ENCODE peak calls at places on chromosomes 5 and 9, in eight cellular contexts. One of them, this sample, is unnamed. For H3K27me3, the result is how much of the 10 kb centered on the place peaks cover.

GRCh38 chr5:153818626-153819025 is 220.1 kb downstream of the FAM114A2 start:
- DNase-seq in effector memory CD4-positive, alpha-beta T cell: no peak
- DNase-seq in K562: no peak
- DNase-seq in thoracic aorta: no peak
- DNase-seq in stomach: no peak
- DNase-seq in mesenchymal stem cell: peak
- DNase-seq in HCT116: no peak
- DNase-seq in esophagus squamous epithelium: no peak
- DNase-seq in this sample: no peak

GRCh38 chr5:33824516-33825195 is 67.1 kb downstream of the ADAMTS12 start:
- DNase-seq in stomach: no peak
- DNase-seq in thoracic aorta: no peak
- DNase-seq in HCT116: no peak
- DNase-seq in esophagus squamous epithelium: no peak
- DNase-seq in effector memory CD4-positive, alpha-beta T cell: no peak
- DNase-seq in K562: no peak
- DNase-seq in mesenchymal stem cell: peak
- DNase-seq in this sample: no peak

GRCh38 chr5:68054625-68055024 is 160.9 kb upstream of the PIK3R1 start:
- DNase-seq in HCT116: no peak
- DNase-seq in K562: no peak
- DNase-seq in effector memory CD4-positive, alpha-beta T cell: no peak
- DNase-seq in thoracic aorta: no peak
- DNase-seq in mesenchymal stem cell: no peak
- DNase-seq in esophagus squamous epithelium: no peak
- DNase-seq in stomach: peak
- DNase-seq in this sample: no peak

GRCh38 chr5:95870105-95870672 is 47.7 kb upstream of the GLRX start:
- DNase-seq in thoracic aorta: no peak
- DNase-seq in esophagus squamous epithelium: no peak
- DNase-seq in stomach: no peak
- DNase-seq in K562: no peak
- DNase-seq in mesenchymal stem cell: peak
- DNase-seq in effector memory CD4-positive, alpha-beta T cell: no peak
- DNase-seq in HCT116: no peak
- DNase-seq in this sample: no peak

GRCh38 chr5:21070871-21071270 is 1082.9 kb upstream of the CDH18 start:
- DNase-seq in mesenchymal stem cell: no peak
- DNase-seq in K562: no peak
- DNase-seq in thoracic aorta: no peak
- DNase-seq in esophagus squamous epithelium: no peak
- DNase-seq in stomach: no peak
- DNase-seq in HCT116: no peak
- DNase-seq in effector memory CD4-positive, alpha-beta T cell: no peak
- DNase-seq in this sample: no peak

GRCh38 chr5:53643445-53643844 is 83.0 kb downstream of the NDUFS4 start:
- DNase-seq in thoracic aorta: no peak
- DNase-seq in mesenchymal stem cell: no peak
- DNase-seq in stomach: no peak
- DNase-seq in esophagus squamous epithelium: no peak
- DNase-seq in effector memory CD4-positive, alpha-beta T cell: no peak
- DNase-seq in HCT116: no peak
- DNase-seq in K562: no peak
- DNase-seq in this sample: no peak

GRCh38 chr9:111897831-111898144 is 1.2 kb downstream of the UGCG start:
- DNase-seq in K562: no peak
- DNase-seq in esophagus squamous epithelium: no peak
- DNase-seq in effector memory CD4-positive, alpha-beta T cell: no peak
- DNase-seq in stomach: no peak
- DNase-seq in thoracic aorta: no peak
- DNase-seq in mesenchymal stem cell: no peak
- DNase-seq in HCT116: peak
- DNase-seq in this sample: no peak

GRCh38 chr5:150270546-150271295 is 18.9 kb downstream of the CAMK2A start:
- DNase-seq in thoracic aorta: no peak
- DNase-seq in HCT116: no peak
- DNase-seq in K562: no peak
- DNase-seq in mesenchymal stem cell: no peak
- DNase-seq in esophagus squamous epithelium: no peak
- DNase-seq in effector memory CD4-positive, alpha-beta T cell: no peak
- DNase-seq in stomach: no peak
- DNase-seq in this sample: no peak

GRCh38 chr9:117435630-117436261 is 20.9 kb upstream of the ASTN2 start:
- DNase-seq in esophagus squamous epithelium: no peak
- DNase-seq in HCT116: no peak
- DNase-seq in K562: no peak
- DNase-seq in mesenchymal stem cell: no peak
- DNase-seq in thoracic aorta: no peak
- DNase-seq in effector memory CD4-positive, alpha-beta T cell: no peak
- DNase-seq in stomach: no peak
- DNase-seq in this sample: no peak

GRCh38 chr5:56405536-56405935 is 172.4 kb upstream of the ANKRD55 start:
- DNase-seq in mesenchymal stem cell: no peak
- DNase-seq in thoracic aorta: no peak
- DNase-seq in stomach: no peak
- DNase-seq in esophagus squamous epithelium: no peak
- DNase-seq in effector memory CD4-positive, alpha-beta T cell: no peak
- DNase-seq in HCT116: no peak
- DNase-seq in K562: no peak
- DNase-seq in this sample: no peak

GRCh38 chr5:113256671-113257452 is 177.9 kb downstream of the TSSK1B start:
- DNase-seq in effector memory CD4-positive, alpha-beta T cell: no peak
- DNase-seq in esophagus squamous epithelium: no peak
- DNase-seq in thoracic aorta: no peak
- DNase-seq in mesenchymal stem cell: no peak
- DNase-seq in K562: no peak
- DNase-seq in HCT116: no peak
- DNase-seq in stomach: no peak
- DNase-seq in this sample: no peak

GRCh38 chr9:20043035-20043434 is 254.2 kb upstream of the SLC24A2 start:
- DNase-seq in effector memory CD4-positive, alpha-beta T cell: no peak
- DNase-seq in stomach: no peak
- DNase-seq in HCT116: no peak
- DNase-seq in mesenchymal stem cell: no peak
- DNase-seq in K562: no peak
- DNase-seq in thoracic aorta: no peak
- DNase-seq in esophagus squamous epithelium: no peak
- DNase-seq in this sample: no peak

GRCh38 chr5:138651767-138652117 is 76.5 kb upstream of the HSPA9 start:
- DNase-seq in effector memory CD4-positive, alpha-beta T cell: no peak
- DNase-seq in mesenchymal stem cell: no peak
- DNase-seq in thoracic aorta: no peak
- DNase-seq in HCT116: no peak
- DNase-seq in K562: no peak
- DNase-seq in stomach: no peak
- DNase-seq in esophagus squamous epithelium: no peak
- DNase-seq in this sample: no peak

GRCh38 chr5:81425569-81425968 is 31.6 kb upstream of the ACOT12 start:
- DNase-seq in esophagus squamous epithelium: no peak
- DNase-seq in effector memory CD4-positive, alpha-beta T cell: no peak
- DNase-seq in HCT116: peak
- DNase-seq in stomach: no peak
- DNase-seq in thoracic aorta: no peak
- DNase-seq in mesenchymal stem cell: peak
- DNase-seq in K562: peak
- DNase-seq in this sample: no peak

GRCh38 chr5:81424728-81425127 is 30.8 kb upstream of the ACOT12 start:
- DNase-seq in mesenchymal stem cell: no peak
- DNase-seq in HCT116: no peak
- DNase-seq in effector memory CD4-positive, alpha-beta T cell: no peak
- DNase-seq in stomach: no peak
- DNase-seq in thoracic aorta: no peak
- DNase-seq in esophagus squamous epithelium: no peak
- DNase-seq in K562: no peak
- DNase-seq in this sample: no peak

GRCh38 chr5:81428446-81428845 is 34.5 kb upstream of the ACOT12 start:
- DNase-seq in stomach: no peak
- DNase-seq in effector memory CD4-positive, alpha-beta T cell: no peak
- DNase-seq in thoracic aorta: no peak
- DNase-seq in HCT116: no peak
- DNase-seq in esophagus squamous epithelium: no peak
- DNase-seq in K562: no peak
- DNase-seq in mesenchymal stem cell: peak
- DNase-seq in this sample: no peak

GRCh38 chr5:81427566-81427965 is 33.6 kb upstream of the ACOT12 start:
- DNase-seq in stomach: no peak
- DNase-seq in mesenchymal stem cell: no peak
- DNase-seq in HCT116: no peak
- DNase-seq in effector memory CD4-positive, alpha-beta T cell: no peak
- DNase-seq in K562: no peak
- DNase-seq in thoracic aorta: no peak
- DNase-seq in esophagus squamous epithelium: no peak
- DNase-seq in this sample: no peak

DNA sequence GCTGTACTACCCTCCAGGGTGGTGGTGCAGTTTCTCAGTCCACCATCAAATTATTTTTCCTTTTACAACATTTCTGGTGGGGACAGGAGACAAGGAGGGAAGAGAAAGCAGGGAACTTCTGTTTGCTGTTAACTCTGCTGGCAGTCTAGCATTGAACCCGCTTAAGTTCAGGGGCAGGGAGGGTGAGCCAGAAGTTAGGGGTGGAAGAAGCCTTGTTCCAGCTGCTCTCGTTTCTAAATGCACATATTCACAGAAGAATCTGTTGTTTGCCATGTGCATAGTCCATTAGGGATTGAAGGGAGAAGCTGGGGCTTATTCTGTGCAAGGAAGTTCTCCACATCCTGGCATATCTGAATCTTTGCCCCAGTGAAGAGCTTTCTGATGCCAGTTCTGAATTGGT is 32.4 kb upstream of the ACOT12 start:
- DNase-seq in thoracic aorta: no peak
- DNase-seq in stomach: no peak
- DNase-seq in K562: no peak
- DNase-seq in HCT116: no peak
- DNase-seq in effector memory CD4-positive, alpha-beta T cell: no peak
- DNase-seq in mesenchymal stem cell: no peak
- DNase-seq in esophagus squamous epithelium: no peak
- DNase-seq in this sample: no peak
- H3K27me3 ChIP-seq in thoracic aorta: under half
- H3K27me3 ChIP-seq in stomach: under half
- H3K27me3 ChIP-seq in K562: under half
- H3K27me3 ChIP-seq in HCT116: under half
- H3K27me3 ChIP-seq in effector memory CD4-positive, alpha-beta T cell: under half
- H3K27me3 ChIP-seq in mesenchymal stem cell: under half
- H3K27me3 ChIP-seq in esophagus squamous epithelium: under half
- H3K27me3 ChIP-seq in this sample: under half

GRCh38 chr5:140109050-140109817 is 4.7 kb upstream of the PURA start:
- DNase-seq in HCT116: no peak
- DNase-seq in mesenchymal stem cell: peak
- DNase-seq in thoracic aorta: no peak
- DNase-seq in esophagus squamous epithelium: no peak
- DNase-seq in K562: no peak
- DNase-seq in stomach: no peak
- DNase-seq in effector memory CD4-positive, alpha-beta T cell: no peak
- DNase-seq in this sample: no peak
- H3K4me3 ChIP-seq in HCT116: peak
- H3K4me3 ChIP-seq in mesenchymal stem cell: no peak
- H3K4me3 ChIP-seq in thoracic aorta: peak
- H3K4me3 ChIP-seq in esophagus squamous epithelium: peak
- H3K4me3 ChIP-seq in K562: peak
- H3K4me3 ChIP-seq in stomach: peak
- H3K4me3 ChIP-seq in effector memory CD4-positive, alpha-beta T cell: peak
- H3K4me3 ChIP-seq in this sample: peak

GRCh38 chr5:51389326-51389581 is 6.0 kb downstream of the ISL1 start:
- DNase-seq in esophagus squamous epithelium: no peak
- DNase-seq in thoracic aorta: no peak
- DNase-seq in HCT116: no peak
- DNase-seq in mesenchymal stem cell: no peak
- DNase-seq in K562: no peak
- DNase-seq in effector memory CD4-positive, alpha-beta T cell: no peak
- DNase-seq in stomach: no peak
- DNase-seq in this sample: no peak

GRCh38 chr5:51387854-51388320 is 4.6 kb downstream of the ISL1 start:
- DNase-seq in mesenchymal stem cell: no peak
- DNase-seq in esophagus squamous epithelium: no peak
- DNase-seq in effector memory CD4-positive, alpha-beta T cell: no peak
- DNase-seq in stomach: peak
- DNase-seq in HCT116: no peak
- DNase-seq in K562: no peak
- DNase-seq in thoracic aorta: no peak
- DNase-seq in this sample: no peak

GRCh38 chr5:51389582-51390463 is 6.6 kb downstream of the ISL1 start:
- DNase-seq in esophagus squamous epithelium: no peak
- DNase-seq in HCT116: no peak
- DNase-seq in stomach: no peak
- DNase-seq in effector memory CD4-positive, alpha-beta T cell: no peak
- DNase-seq in thoracic aorta: no peak
- DNase-seq in mesenchymal stem cell: peak
- DNase-seq in K562: no peak
- DNase-seq in this sample: peak

GRCh38 chr5:51386916-51387853 is 3.9 kb downstream of the ISL1 start:
- DNase-seq in HCT116: no peak
- DNase-seq in K562: no peak
- DNase-seq in stomach: peak
- DNase-seq in thoracic aorta: no peak
- DNase-seq in mesenchymal stem cell: peak
- DNase-seq in effector memory CD4-positive, alpha-beta T cell: no peak
- DNase-seq in esophagus squamous epithelium: no peak
- DNase-seq in this sample: peak

GRCh38 chr5:51388488-51389325 is 5.5 kb downstream of the ISL1 start:
- DNase-seq in stomach: no peak
- DNase-seq in thoracic aorta: no peak
- DNase-seq in effector memory CD4-positive, alpha-beta T cell: no peak
- DNase-seq in HCT116: no peak
- DNase-seq in esophagus squamous epithelium: no peak
- DNase-seq in K562: no peak
- DNase-seq in mesenchymal stem cell: peak
- DNase-seq in this sample: no peak
- H3K27me3 ChIP-seq in stomach: under half
- H3K27me3 ChIP-seq in thoracic aorta: under half
- H3K27me3 ChIP-seq in effector memory CD4-positive, alpha-beta T cell: under half
- H3K27me3 ChIP-seq in HCT116: under half
- H3K27me3 ChIP-seq in esophagus squamous epithelium: under half
- H3K27me3 ChIP-seq in K562: under half
- H3K27me3 ChIP-seq in mesenchymal stem cell: half or more
- H3K27me3 ChIP-seq in this sample: half or more

GRCh38 chr9:95057121-95057520 is 260.4 kb downstream of the FANCC start:
- DNase-seq in effector memory CD4-positive, alpha-beta T cell: no peak
- DNase-seq in esophagus squamous epithelium: no peak
- DNase-seq in thoracic aorta: no peak
- DNase-seq in mesenchymal stem cell: peak
- DNase-seq in stomach: no peak
- DNase-seq in K562: no peak
- DNase-seq in HCT116: no peak
- DNase-seq in this sample: no peak

GRCh38 chr9:95055851-95056551 is 261.5 kb downstream of the FANCC start:
- DNase-seq in K562: no peak
- DNase-seq in effector memory CD4-positive, alpha-beta T cell: no peak
- DNase-seq in esophagus squamous epithelium: no peak
- DNase-seq in stomach: no peak
- DNase-seq in thoracic aorta: no peak
- DNase-seq in HCT116: no peak
- DNase-seq in mesenchymal stem cell: peak
- DNase-seq in this sample: no peak

GRCh38 chr9:95055337-95055850 is 262.1 kb downstream of the FANCC start:
- DNase-seq in K562: no peak
- DNase-seq in effector memory CD4-positive, alpha-beta T cell: no peak
- DNase-seq in mesenchymal stem cell: peak
- DNase-seq in stomach: no peak
- DNase-seq in HCT116: no peak
- DNase-seq in thoracic aorta: no peak
- DNase-seq in esophagus squamous epithelium: no peak
- DNase-seq in this sample: no peak

GRCh38 chr9:95049761-95050160 is 267.7 kb downstream of the FANCC start:
- DNase-seq in esophagus squamous epithelium: no peak
- DNase-seq in HCT116: no peak
- DNase-seq in effector memory CD4-positive, alpha-beta T cell: no peak
- DNase-seq in mesenchymal stem cell: no peak
- DNase-seq in thoracic aorta: no peak
- DNase-seq in K562: peak
- DNase-seq in stomach: no peak
- DNase-seq in this sample: no peak

GRCh38 chr9:95053611-95054440 is 263.7 kb downstream of the FANCC start:
- DNase-seq in thoracic aorta: no peak
- DNase-seq in esophagus squamous epithelium: no peak
- DNase-seq in K562: no peak
- DNase-seq in mesenchymal stem cell: peak
- DNase-seq in effector memory CD4-positive, alpha-beta T cell: no peak
- DNase-seq in stomach: no peak
- DNase-seq in HCT116: no peak
- DNase-seq in this sample: no peak
- H3K4me3 ChIP-seq in thoracic aorta: peak
- H3K4me3 ChIP-seq in esophagus squamous epithelium: peak
- H3K4me3 ChIP-seq in K562: no peak
- H3K4me3 ChIP-seq in mesenchymal stem cell: no peak
- H3K4me3 ChIP-seq in effector memory CD4-positive, alpha-beta T cell: no peak
- H3K4me3 ChIP-seq in stomach: no peak
- H3K4me3 ChIP-seq in HCT116: no peak
- H3K4me3 ChIP-seq in this sample: no peak